ENCODE peak calls at places on chromosomes 11 and 22, in seven cellular contexts. F is kidney, Z is psoas muscle, Y is right lobe of liver, V is transverse colon, D is suprapubic skin, J is aorta. U is an unnamed sample.

GRCh38 chr11:6655790-6656580 is at the start of gene DCHS1:
- DNase-seq in F (peak; percentile 67), Z (peak; percentile 52), D (no peak), J (peak; percentile 62), V (peak; percentile 26), Y (no peak), U (no peak)

GRCh38 chr11:112697371-112697770 is 263.8 kb upstream of the NCAM1 start:
- DNase-seq in F (no peak), Z (no peak), J (no peak), D (no peak), Y (no peak), V (no peak), U (no peak)

GRCh38 chr11:104891135-104891534 is 7.1 kb downstream of the CASP12 start:
- DNase-seq in D (no peak), J (no peak), Z (no peak), F (no peak), Y (no peak), V (no peak), U (no peak)

GRCh38 chr11:11163256-11163655 is 189.8 kb downstream of the CSNK2A3 start:
- DNase-seq in V (no peak), F (no peak), D (no peak), Z (no peak), Y (no peak), J (no peak), U (no peak)

GRCh38 chr22:39997939-39998726 is 3.4 kb downstream of the FAM83F start:
- DNase-seq in Z (no peak), D (no peak), F (peak; percentile 88), V (peak; percentile 79), J (no peak), Y (peak; percentile 82), U (peak; percentile 88)

GRCh38 chr11:83070044-83070877 is 1.4 kb downstream of the RAB30 start:
- DNase-seq in Y (no peak), Z (no peak), D (no peak), V (no peak), J (no peak), F (no peak), U (no peak)

GRCh38 chr11:43986881-43987280 is 44.4 kb downstream of the C11orf96 start:
- DNase-seq in D (no peak), Z (no peak), Y (peak; percentile 30), F (no peak), J (no peak), V (no peak), U (no peak)

GRCh38 chr11:102762414-102762813 is 18.0 kb downstream of the MMP10 start:
- DNase-seq in F (no peak), V (no peak), J (no peak), Y (no peak), D (no peak), Z (no peak), U (no peak)

GRCh38 chr11:124748481-124749338 is 3.3 kb downstream of the VSIG2 start:
- DNase-seq in Y (no peak), F (peak; percentile 80), V (no peak), J (no peak), Z (no peak), D (no peak), U (peak; percentile 59)

GRCh38 chr11:87258171-87258833 is 220.6 kb downstream of the TMEM135 start:
- DNase-seq in Y (no peak), D (no peak), Z (no peak), F (no peak), J (no peak), V (no peak), U (no peak)

GRCh38 chr11:44988111-44988510 is 37.4 kb upstream of the TP53I11 start:
- DNase-seq in J (no peak), Y (no peak), V (no peak), D (peak; percentile 34), Z (no peak), F (no peak), U (no peak)

GRCh38 chr11:134101292-134101691 is 32.4 kb downstream of the JAM3 start:
- DNase-seq in F (no peak), Y (no peak), V (no peak), J (no peak), Z (no peak), D (no peak), U (no peak)

GRCh38 chr11:111393096-111393495 is 14.0 kb upstream of the POU2AF1 start:
- DNase-seq in Y (no peak), D (no peak), V (no peak), Z (no peak), F (no peak), J (no peak), U (no peak)

GRCh38 chr11:132054822-132055221 is 684.4 kb downstream of the NTM start:
- DNase-seq in V (no peak), Y (no peak), Z (no peak), D (no peak), J (no peak), F (no peak), U (no peak)

GRCh38 chr11:42249401-42249800 is 789.9 kb upstream of the LRRC4C start:
- DNase-seq in V (no peak), D (no peak), J (no peak), Y (no peak), F (no peak), Z (no peak), U (no peak)

GRCh38 chr11:65430406-65431217 is 8.0 kb downstream of the NEAT1 start:
- DNase-seq in Y (peak; percentile 37), V (peak; percentile 26), D (peak; percentile 25), Z (no peak), F (no peak), J (no peak), U (no peak)

GRCh38 chr11:70105755-70106571 is 27.8 kb downstream of the ANO1 start:
- DNase-seq in F (no peak), D (no peak), V (no peak), Y (peak; percentile 79), J (no peak), Z (peak; percentile 16), U (no peak)

GRCh38 chr22:24506802-24507438 is 11.8 kb downstream of the UPB1 start:
- DNase-seq in J (no peak), D (no peak), V (no peak), Z (no peak), Y (no peak), F (peak; percentile 46), U (no peak)

GRCh38 chr22:37282385-37282677 is at the start of gene CYTH4:
- DNase-seq in J (peak; percentile 91), V (peak; percentile 80), Z (peak; percentile 56), D (no peak), Y (peak; percentile 66), F (peak; percentile 89), U (peak; percentile 55)

GRCh38 chr11:65003282-65003681 is 6.5 kb upstream of the BATF2 start:
- DNase-seq in J (no peak), D (no peak), Y (no peak), V (no peak), F (no peak), Z (no peak), U (no peak)

GRCh38 chr11:1515082-1516060 is 28.8 kb upstream of the MOB2 start:
- DNase-seq in Y (peak; percentile 74), Z (peak; percentile 84), J (peak; percentile 85), V (peak; percentile 82), F (peak; percentile 91), D (peak; percentile 84), U (peak; percentile 80)

GRCh38 chr11:106670069-106670468 is 348.2 kb downstream of the GUCY1A2 start:
- DNase-seq in J (no peak), Z (no peak), V (no peak), D (no peak), Y (no peak), F (no peak), U (no peak)

GRCh38 chr22:37753746-37754145 is 54.0 kb upstream of the GCAT start:
- DNase-seq in Y (no peak), D (no peak), J (no peak), Z (no peak), F (no peak), V (no peak), U (no peak)

DNA sequence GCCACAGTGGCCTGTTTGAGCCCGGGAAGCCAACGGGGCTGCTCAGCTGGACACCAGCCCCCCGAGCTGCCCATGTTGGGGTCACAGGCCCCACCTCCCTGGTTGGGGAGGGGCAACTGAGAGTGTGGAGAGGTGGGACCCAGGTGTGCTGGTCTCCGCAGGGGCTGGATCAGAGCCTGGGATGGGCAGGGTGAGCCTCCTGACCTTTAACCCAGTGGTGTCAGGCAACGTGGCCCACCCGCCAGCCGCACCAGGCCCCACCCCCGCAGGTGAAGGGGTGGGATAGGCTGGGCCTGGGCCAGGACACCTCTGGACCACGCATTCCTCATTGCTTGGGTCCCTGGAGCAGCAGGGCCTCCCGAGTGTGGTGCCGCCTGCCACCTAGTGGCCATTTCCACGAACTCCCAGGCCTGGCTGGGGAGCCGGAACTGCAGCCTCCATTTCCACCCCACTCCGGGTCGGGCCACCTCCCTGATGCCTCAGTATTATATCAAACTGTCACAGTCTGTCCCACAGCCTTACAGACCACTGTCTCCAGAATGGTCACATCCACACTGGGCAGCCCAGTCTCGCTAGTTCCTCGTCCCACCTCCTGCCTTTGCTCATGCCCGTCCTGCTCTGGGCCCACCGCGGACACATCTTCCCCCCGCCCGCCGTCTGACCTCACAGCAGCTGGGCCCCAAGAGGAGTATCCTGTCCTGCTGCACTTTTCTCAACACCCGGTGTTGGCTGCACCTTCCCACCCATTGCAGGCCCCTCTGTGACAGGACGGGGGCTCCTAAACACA is 13.3 kb upstream of the PPP6R3 start:
- DNase-seq in J (peak; percentile 87), F (peak; percentile 90), V (peak; percentile 83), D (peak; percentile 84), Y (peak; percentile 76), Z (peak; percentile 78), U (peak; percentile 81)
- H3K27ac ChIP-seq in J (no peak overlapping the region), F (no peak overlapping the region), V (no peak overlapping the region), D (no peak overlapping the region), Y (no peak overlapping the region), Z (no peak overlapping the region), U (no peak overlapping the region)

GRCh38 chr11:36377759-36378553 is 81.9 kb downstream of the PRR5L start:
- DNase-seq in Y (no peak), V (no peak), F (no peak), J (no peak), Z (no peak), D (no peak), U (no peak)
- H3K27ac ChIP-seq in Y (peak overlapping the region; percentile 82), V (peak overlapping the region; percentile 87), F (peak overlapping the region; percentile 55), J (no peak overlapping the region), Z (no peak overlapping the region), D (peak overlapping the region; percentile 42), U (peak overlapping the region; percentile 76)

GRCh38 chr22:46813816-46814597 is 51.6 kb downstream of the TBC1D22A start:
- DNase-seq in F (peak; percentile 24), J (peak; percentile 57), Z (no peak), Y (no peak), V (no peak), D (no peak), U (no peak)
- H3K27ac ChIP-seq in F (no peak overlapping the region), J (peak overlapping the region; percentile 38), Z (no peak overlapping the region), Y (no peak overlapping the region), V (peak overlapping the region; percentile 41), D (no peak overlapping the region), U (no peak overlapping the region)

GRCh38 chr22:36021649-36022048 is 7.0 kb downstream of the RBFOX2 start:
- DNase-seq in Y (no peak), F (no peak), J (no peak), D (no peak), V (no peak), Z (no peak), U (no peak)

GRCh38 chr22:36027579-36027959 is 1.1 kb downstream of the RBFOX2 start:
- DNase-seq in J (no peak), Y (no peak), D (peak; percentile 69), F (no peak), Z (no peak), V (peak; percentile 14), U (peak; percentile 32)

GRCh38 chr22:36022162-36022561 is 6.5 kb downstream of the RBFOX2 start:
- DNase-seq in J (no peak), V (no peak), Z (no peak), D (no peak), F (no peak), Y (no peak), U (no peak)

GRCh38 chr22:36026741-36027140 is 1.9 kb downstream of the RBFOX2 start:
- DNase-seq in F (no peak), D (no peak), Y (no peak), V (no peak), Z (no peak), J (no peak), U (no peak)

GRCh38 chr22:36022697-36023096 is 5.9 kb downstream of the RBFOX2 start:
- DNase-seq in F (no peak), V (no peak), D (no peak), Z (no peak), Y (no peak), J (no peak), U (no peak)
- H3K27ac ChIP-seq in F (no peak overlapping the region), V (peak overlapping the region; percentile 65), D (no peak overlapping the region), Z (peak overlapping the region; percentile 46), Y (no peak overlapping the region), J (peak overlapping the region; percentile 44), U (peak overlapping the region; percentile 57)